ENCODE peak calls at places on chromosomes 4 and X, in six cellular contexts. V is MCF 10A, A is astrocyte of the spinal cord, Y is upper lobe of left lung, F is bronchial epithelial cell, H is pancreas. I is an unnamed sample.
A peak's percentile ranks its signal among the peaks of the same experiment; 100 is the strongest.

GRCh38 chr4:5399790-5400421 is 308.5 kb downstream of the EVC2 start:
- DNase-seq in V (peak; percentile 44), A (peak; percentile 29), Y (no peak), F (peak; percentile 12), H (no peak), I (no peak)

GRCh38 chr4:140028676-140029407 is 125.1 kb downstream of the MAML3 start:
- DNase-seq in V (no peak), A (no peak), Y (no peak), F (no peak), H (no peak), I (no peak)

GRCh38 chrX:134969726-134970125 is 21.1 kb upstream of the SMIM10 start:
- DNase-seq in V (no peak), A (no peak), Y (no peak), F (no peak), H (no peak), I (no peak)

GRCh38 chr4:173752610-173753009 is 222.6 kb upstream of the HAND2 start:
- DNase-seq in V (peak; percentile 65), A (no peak), Y (no peak), F (no peak), H (peak; percentile 22), I (no peak)

GRCh38 chrX:21838937-21839333 is 482 bp upstream of the MBTPS2 start:
- DNase-seq in V (peak; percentile 6), A (no peak), Y (no peak), F (peak; percentile 13), H (no peak), I (no peak)

GRCh38 chr4:57191523-57192034 is 81.4 kb upstream of the IGFBP7 start:
- DNase-seq in V (peak; percentile 16), A (peak; percentile 29), Y (no peak), F (no peak), H (peak; percentile 8), I (no peak)

GRCh38 chr4:64539234-64539849 is 130.1 kb upstream of the TECRL start:
- DNase-seq in V (peak; percentile 83), A (peak; percentile 68), Y (no peak), F (peak; percentile 52), H (peak; percentile 41), I (no peak)

GRCh38 chr4:77045490-77045889 is 30.3 kb downstream of the CCNI start:
- DNase-seq in V (no peak), A (peak; percentile 45), Y (no peak), F (peak; percentile 29), H (no peak), I (no peak)

GRCh38 chr4:183600189-183600685 is 58.7 kb downstream of the RWDD4 start:
- DNase-seq in V (peak; percentile 17), A (no peak), Y (no peak), F (no peak), H (no peak), I (no peak)

DNA sequence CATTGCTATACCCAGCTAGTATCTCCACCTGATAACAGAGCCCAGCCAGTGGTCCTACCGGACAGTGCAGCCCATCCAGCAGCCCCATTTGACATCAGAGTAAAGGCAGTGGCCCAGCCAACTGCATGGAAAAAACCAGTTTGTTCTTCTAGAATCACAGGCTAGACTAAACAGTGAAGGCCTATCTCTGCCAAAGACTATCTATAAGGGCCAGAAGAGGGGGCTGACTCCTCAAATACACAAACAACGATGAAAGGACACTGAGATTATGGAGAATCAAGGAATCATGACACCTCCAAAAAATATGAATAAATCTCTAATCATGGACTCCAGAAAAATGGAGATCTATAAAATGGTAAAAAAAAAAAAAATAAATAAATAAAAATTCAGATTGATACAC is 546.4 kb upstream of the HTR2C start:
- DNase-seq in V (no peak), A (no peak), Y (no peak), F (no peak), H (no peak), I (no peak)
- TF ChIP-seq CTCF in V (no peak), A (no peak), Y (no peak), F (no peak), H (no peak), I (no peak)

DNA sequence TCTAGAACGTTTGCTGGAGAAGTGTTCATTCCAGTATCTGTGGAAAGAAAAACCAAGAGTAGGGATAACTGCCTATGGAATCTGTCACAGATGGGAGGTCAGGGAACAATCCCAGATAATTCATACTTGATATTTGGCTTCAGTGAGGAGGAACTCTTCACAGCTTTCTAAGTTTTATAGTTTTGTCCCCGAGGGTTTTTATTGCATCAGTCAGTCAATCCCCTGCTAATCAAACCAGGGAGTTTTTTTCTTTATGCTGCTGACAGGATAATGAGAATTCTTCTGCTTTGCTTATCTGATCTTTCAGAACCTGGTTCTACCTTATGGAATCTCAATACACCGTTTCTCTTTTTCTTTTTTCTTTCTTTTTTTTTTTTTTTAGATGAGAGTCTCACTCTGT is 633 bp upstream of the TRIML2 start:
- DNase-seq in V (no peak), A (no peak), Y (no peak), F (no peak), H (no peak), I (no peak)
- TF ChIP-seq CTCF in V (no peak), A (no peak), Y (no peak), F (no peak), H (no peak), I (no peak)

GRCh38 chrX:145533534-145533933 is 284.1 kb upstream of the SLITRK2 start:
- DNase-seq in V (no peak), A (no peak), Y (no peak), F (no peak), H (no peak), I (no peak)

DNA sequence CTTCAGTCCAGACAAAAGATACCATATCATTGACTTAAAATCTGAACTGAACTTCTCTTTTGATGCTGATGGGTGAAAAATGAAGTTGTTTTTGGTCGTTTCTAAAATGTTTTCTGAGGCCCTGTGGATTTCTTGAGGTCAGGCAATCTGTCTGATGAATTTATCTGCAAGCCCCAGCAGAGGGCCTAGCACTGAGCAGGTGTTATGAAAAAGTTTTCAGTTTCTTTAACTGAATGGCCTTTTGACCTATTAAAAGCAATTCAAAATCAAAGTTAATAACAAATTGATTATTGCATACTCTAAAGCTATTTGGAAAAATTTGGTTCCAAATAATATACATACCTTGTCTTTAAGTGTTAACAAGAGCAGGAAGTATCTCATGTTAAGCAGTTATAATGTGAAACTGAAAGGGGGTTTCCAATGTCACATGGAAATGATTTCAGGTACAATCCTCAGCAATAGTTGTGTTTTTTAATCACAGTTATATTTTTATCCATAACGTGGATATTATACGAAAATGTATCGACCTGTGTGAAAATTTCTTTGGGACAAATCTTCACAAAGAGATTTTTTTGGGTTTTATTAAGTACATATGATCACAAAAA is 285.0 kb downstream of the SPANXN1 start:
- DNase-seq in V (no peak), A (no peak), Y (no peak), F (no peak), H (no peak), I (no peak)
- TF ChIP-seq CTCF in V (no peak), A (no peak), Y (no peak), F (no peak), H (no peak), I (no peak)

DNA sequence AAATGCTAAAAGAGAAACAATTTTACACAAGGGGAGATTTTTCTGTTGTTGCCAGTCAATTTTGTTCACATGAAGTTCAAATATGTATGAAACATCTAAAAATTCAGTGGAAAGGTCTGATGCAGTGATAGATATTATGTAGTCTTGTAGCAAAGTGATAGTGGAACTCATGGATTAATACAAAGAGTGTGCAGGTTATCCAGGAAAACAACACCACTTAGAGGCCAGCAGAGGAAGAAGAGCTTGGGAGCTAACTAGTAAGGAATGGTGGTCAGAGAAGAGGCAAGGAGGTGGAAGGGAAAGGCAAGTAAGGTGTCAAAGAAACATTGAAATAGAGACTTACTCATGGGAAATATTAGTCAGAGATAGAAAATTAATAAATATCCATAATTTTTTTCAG is 395.6 kb downstream of the MAPK10 start:
- DNase-seq in V (peak; percentile 26), A (no peak), Y (no peak), F (no peak), H (no peak), I (no peak)
- TF ChIP-seq CTCF in V (no peak), A (peak; percentile 19), Y (no peak), F (no peak), H (no peak), I (no peak)

GRCh38 chr4:145216532-145216931 is 36.1 kb upstream of the OTUD4 start:
- DNase-seq in V (peak; percentile 48), A (peak; percentile 41), Y (no peak), F (peak; percentile 38), H (no peak), I (no peak)
- TF ChIP-seq CTCF in V (peak; percentile 61), A (peak; percentile 55), Y (peak; percentile 22), F (peak; percentile 31), H (no peak), I (peak; percentile 40)